ENCODE peak calls at places on chromosomes 7 and 10, in ten cellular contexts. J, K, T, H, F, R, D, C, P and V are unnamed samples.

GRCh38 chr10:93206652-93207051 is 133.0 kb downstream of the CYP26A1 start:
- DNase-seq in H (no peak), P (no peak), K (no peak), R (no peak), F (no peak), C (no peak), D (no peak), J (no peak), T (no peak), V (no peak)

GRCh38 chr10:48251525-48252353 is 22.8 kb downstream of the FRMPD2 start:
- DNase-seq in K (no peak), T (peak), P (no peak), J (no peak), H (no peak), C (peak), D (no peak), F (peak), R (no peak), V (peak)

GRCh38 chr7:44103941-44104879 is at the start of gene AEBP1:
- DNase-seq in J (no peak), R (no peak), H (no peak), P (peak), D (no peak), T (peak), K (peak), C (peak), F (peak), V (no peak)

GRCh38 chr7:10940748-10941358 is 32.8 kb upstream of the PHF14 start:
- DNase-seq in P (peak), F (peak), D (no peak), K (no peak), T (no peak), H (peak), R (no peak), C (no peak), J (no peak), V (no peak)

GRCh38 chr10:29470355-29470705 is 164.4 kb downstream of the SVIL start:
- DNase-seq in T (peak), H (peak), J (no peak), D (no peak), C (no peak), P (peak), K (no peak), F (no peak), R (no peak), V (no peak)

GRCh38 chr10:16681525-16681924 is 135.7 kb downstream of the RSU1 start:
- DNase-seq in J (no peak), K (no peak), H (no peak), C (no peak), F (no peak), T (no peak), R (no peak), P (no peak), D (no peak), V (no peak)

GRCh38 chr10:78170026-78170475 is 136.4 kb downstream of the RPS24 start:
- DNase-seq in K (peak), H (no peak), D (no peak), F (no peak), C (no peak), T (peak), R (no peak), P (peak), J (no peak), V (peak)

GRCh38 chr7:43756368-43757072 is 2.0 kb upstream of the BLVRA start:
- DNase-seq in C (no peak), J (no peak), T (no peak), D (peak), F (no peak), H (no peak), K (peak), P (peak), R (no peak), V (peak)

GRCh38 chr10:75236178-75236825 is 545 bp upstream of the COMTD1 start:
- DNase-seq in H (no peak), J (no peak), K (no peak), P (no peak), C (peak), R (no peak), F (no peak), T (no peak), D (no peak), V (no peak)

GRCh38 chr10:59833810-59834209 is 72.5 kb downstream of the CCDC6 start:
- DNase-seq in C (no peak), J (no peak), R (no peak), P (no peak), K (no peak), H (no peak), D (no peak), F (no peak), T (no peak), V (no peak)

GRCh38 chr10:87596351-87596750 is 63.3 kb upstream of the PAPSS2 start:
- DNase-seq in T (no peak), D (no peak), P (no peak), H (no peak), K (no peak), J (no peak), R (no peak), F (no peak), C (no peak), V (no peak)

GRCh38 chr10:95217476-95217875 is 23.4 kb downstream of the ACSM6 start:
- DNase-seq in D (peak), C (no peak), H (no peak), K (peak), J (no peak), F (no peak), R (no peak), P (peak), T (no peak), V (peak)